ENCODE peak calls at places on chromosome 22, in eight cellular contexts. Y is prostate gland, X is esophagus squamous epithelium, P is Peyer's patch, B is K562, Q is GM12878, K is right lobe of liver, T is esophagus muscularis mucosa. J is an unnamed sample. For H3K36me3, the result is how much of the 10 kb centered on the place peaks cover.

GRCh38 chr22:45460288-45461109 is 42.2 kb upstream of the FBLN1 start:
- DNase-seq in B (no peak), X (no peak), Y (no peak), T (no peak), P (no peak), K (no peak), Q (no peak), J (no peak)

GRCh38 chr22:17131686-17132085 is 10.5 kb upstream of the TMEM121B start:
- DNase-seq in P (no peak), T (no peak), Q (no peak), K (no peak), Y (no peak), B (no peak), X (no peak), J (no peak)

GRCh38 chr22:17941501-17942406 is 82.6 kb downstream of the MICAL3 start:
- DNase-seq in T (no peak), K (no peak), Q (no peak), P (no peak), X (no peak), Y (no peak), B (no peak), J (peak)

GRCh38 chr22:45823331-45823730 is 151.7 kb downstream of the ATXN10 start:
- DNase-seq in Q (no peak), X (no peak), B (no peak), K (no peak), T (no peak), Y (no peak), P (no peak), J (no peak)

GRCh38 chr22:49827853-49828598 is at the start of gene BRD1:
- DNase-seq in Q (no peak), K (peak), Y (no peak), B (peak), P (peak), X (no peak), T (no peak), J (peak)

GRCh38 chr22:48426466-48427380 is 1401.0 kb downstream of the BRD1 start:
- DNase-seq in P (no peak), X (no peak), Q (no peak), T (no peak), Y (no peak), K (no peak), B (no peak), J (no peak)

GRCh38 chr22:44941176-44941575 is 68.6 kb downstream of the PHF21B start:
- DNase-seq in Q (no peak), B (no peak), T (no peak), X (no peak), P (no peak), Y (no peak), K (no peak), J (no peak)

GRCh38 chr22:36830601-36831000 is 13.8 kb upstream of the PVALB start:
- DNase-seq in B (no peak), Q (no peak), X (no peak), T (no peak), Y (no peak), P (no peak), K (no peak), J (no peak)

GRCh38 chr22:19983701-19984100 is 32.9 kb downstream of the ARVCF start:
- DNase-seq in P (no peak), B (no peak), K (peak), T (no peak), X (no peak), Q (no peak), Y (no peak), J (peak)

GRCh38 chr22:40001104-40001503 is 6.3 kb downstream of the FAM83F start:
- DNase-seq in K (no peak), Y (no peak), Q (no peak), X (no peak), T (no peak), B (peak), P (no peak), J (no peak)

GRCh38 chr22:19615001-19615461 is 90.8 kb upstream of the CLDN5 start:
- DNase-seq in T (no peak), Y (no peak), X (no peak), K (no peak), B (no peak), P (no peak), Q (no peak), J (no peak)

GRCh38 chr22:35629406-35630234 is 12.5 kb upstream of the MB start:
- DNase-seq in P (peak), B (peak), X (no peak), Q (peak), T (peak), K (peak), Y (no peak), J (peak)

GRCh38 chr22:43272869-43273318 is 70.3 kb downstream of the SCUBE1 start:
- DNase-seq in K (peak), B (peak), P (no peak), Y (no peak), X (no peak), T (no peak), Q (no peak), J (no peak)

GRCh38 chr22:17742528-17742902 is 31.8 kb downstream of the BID start:
- DNase-seq in X (no peak), K (peak), T (no peak), Q (no peak), Y (peak), P (peak), B (peak), J (peak)

GRCh38 chr22:46911341-46911740 is 148.9 kb downstream of the TBC1D22A start:
- DNase-seq in K (no peak), Y (no peak), Q (no peak), X (no peak), T (no peak), B (no peak), P (peak), J (peak)

GRCh38 chr22:17794726-17795125 is 20.5 kb upstream of the BID start:
- DNase-seq in X (no peak), P (no peak), B (no peak), K (no peak), T (no peak), Q (no peak), Y (no peak), J (no peak)

GRCh38 chr22:18023509-18024275 is 669 bp downstream of the MICAL3 start:
- DNase-seq in Y (peak), P (no peak), X (no peak), K (peak), B (peak), Q (no peak), T (no peak), J (peak)

GRCh38 chr22:20857838-20858614 is 585 bp downstream of the PI4KA start:
- DNase-seq in Q (peak), P (peak), K (peak), B (peak), X (peak), Y (peak), T (peak), J (peak)

GRCh38 chr22:23844739-23845202 is 6.0 kb upstream of the DERL3 start:
- DNase-seq in K (no peak), X (no peak), P (no peak), Y (no peak), Q (no peak), B (no peak), T (no peak), J (no peak)

GRCh38 chr22:21621891-21622623 is 7.8 kb downstream of the YDJC start:
- DNase-seq in T (no peak), Y (no peak), X (no peak), B (peak), Q (no peak), P (no peak), K (no peak), J (no peak)

GRCh38 chr22:26131755-26132154 is 37.5 kb upstream of the SEZ6L start:
- DNase-seq in X (no peak), Q (no peak), Y (no peak), K (no peak), T (peak), P (no peak), B (no peak), J (no peak)

GRCh38 chr22:20298803-20299735 is 20.8 kb downstream of the DGCR6L start:
- DNase-seq in Y (peak), K (peak), P (peak), X (peak), Q (no peak), T (peak), B (peak), J (peak)

GRCh38 chr22:29290061-29290460 is 16.4 kb upstream of the GAS2L1 start:
- DNase-seq in T (no peak), K (no peak), X (no peak), Y (no peak), B (no peak), P (no peak), Q (no peak), J (no peak)
- H3K36me3 ChIP-seq in T (half or more), K (under half), X (half or more), Y (under half), B (half or more), P (under half), Q (half or more), J (half or more)

GRCh38 chr22:29308791-29309262 is 2.4 kb downstream of the GAS2L1 start:
- DNase-seq in X (no peak), Y (no peak), Q (no peak), K (peak), P (no peak), B (no peak), T (no peak), J (no peak)
- TF ChIP-seq POLR2A in X (no peak), Y (no peak), Q (no peak), K (no peak), P (no peak), B (no peak), T (no peak), J (no peak)

GRCh38 chr22:30432520-30432919 is 7.0 kb downstream of the MTFP1 start:
- DNase-seq in Q (no peak), T (no peak), K (no peak), X (no peak), P (no peak), Y (no peak), B (no peak), J (no peak)
- H3K36me3 ChIP-seq in Q (under half), T (under half), K (under half), X (under half), P (under half), Y (under half), B (under half), J (under half)

GRCh38 chr22:31661851-31662667 is at the start of gene PISD:
- DNase-seq in Y (peak), K (peak), P (peak), T (peak), X (peak), Q (peak), B (peak), J (peak)
- TF ChIP-seq POLR2A in Y (peak), K (peak), P (peak), T (no peak), X (peak), Q (peak), B (peak), J (no peak)

DNA sequence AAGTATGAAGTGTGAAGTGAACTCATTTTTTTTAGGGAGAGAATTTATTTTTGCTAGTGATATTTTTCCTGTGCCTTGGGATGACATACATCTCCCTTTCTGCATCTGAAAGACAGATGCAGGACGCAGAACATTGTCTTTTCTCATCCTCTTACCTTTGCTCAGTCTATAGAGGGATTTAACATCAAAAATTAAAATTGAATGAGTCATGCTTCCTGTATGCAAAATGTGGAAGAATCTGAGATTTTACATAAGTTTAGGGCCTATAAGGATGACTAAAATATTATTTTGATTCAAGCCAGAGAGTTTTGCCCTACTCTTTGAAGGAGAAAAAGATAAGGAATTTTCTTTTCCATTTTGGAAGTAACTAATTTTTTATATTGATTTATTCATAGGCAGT is 27.3 kb downstream of the XRCC6 start:
- DNase-seq in X (no peak), Y (no peak), B (no peak), P (no peak), Q (no peak), T (no peak), K (no peak), J (no peak)
- H3K36me3 ChIP-seq in X (under half), Y (under half), B (half or more), P (under half), Q (under half), T (half or more), K (under half), J (half or more)

J was measured in thyroid gland.